ENCODE peak calls at places on chromosomes 1 and 21, in ten cellular contexts. X is activated CD8-positive, alpha-beta memory T cell treated with anti-CD3 and anti-CD28 coated beads for 1 hour; Y is cardiac septum; N is GM04504; K is IMR-90; H is HT-29; W is activated CD4-positive, alpha-beta T cell treated with anti-CD3 and anti-CD28 coated beads for 4 hours; F is skeletal muscle cell; B is fibroblast of lung; D is HuH-7.5. C is an unnamed sample.

GRCh38 chr21:42677339-42678117 is 24.1 kb downstream of the PDE9A start:
- DNase-seq in X (no peak), Y (no peak), N (no peak), K (peak; percentile 60), H (no peak), W (no peak), F (peak; percentile 56), B (peak; percentile 90), D (no peak), C (no peak)

GRCh38 chr1:78284354-78284753 is 206.4 kb upstream of the PTGFR start:
- DNase-seq in X (no peak), Y (no peak), N (no peak), K (no peak), H (no peak), W (no peak), F (no peak), B (peak; percentile 24), D (no peak), C (no peak)

GRCh38 chr21:46144464-46145070 is 10.8 kb downstream of the FTCD start:
- DNase-seq in X (no peak), Y (no peak), N (no peak), K (no peak), H (no peak), W (no peak), F (no peak), B (no peak), D (no peak), C (no peak)

GRCh38 chr1:54404939-54405880 is 984 bp downstream of the SSBP3 start:
- DNase-seq in X (no peak), Y (no peak), N (no peak), K (no peak), H (peak; percentile 40), W (no peak), F (no peak), B (peak; percentile 15), D (peak; percentile 42), C (no peak)

GRCh38 chr1:106268070-106268469 is 788.4 kb upstream of the PRMT6 start:
- DNase-seq in X (no peak), Y (no peak), N (no peak), K (no peak), H (peak; percentile 49), W (no peak), F (no peak), B (peak; percentile 5), D (peak; percentile 3), C (no peak)

GRCh38 chr1:1246230-1246600 is 307 bp downstream of the C1QTNF12 start:
- DNase-seq in X (no peak), Y (no peak), N (no peak), K (no peak), H (no peak), W (no peak), F (no peak), B (no peak), D (no peak), C (no peak)

GRCh38 chr21:39976805-39977204 is 109.6 kb downstream of the PCP4 start:
- DNase-seq in X (no peak), Y (no peak), N (no peak), K (no peak), H (no peak), W (no peak), F (no peak), B (no peak), D (no peak), C (no peak)

GRCh38 chr1:22978299-22978698 is 5.6 kb upstream of the LACTBL1 start:
- DNase-seq in X (no peak), Y (no peak), N (peak; percentile 6), K (peak; percentile 74), H (no peak), W (no peak), F (no peak), B (peak; percentile 83), D (no peak), C (peak; percentile 72)

GRCh38 chr21:31161157-31161556 is 122.9 kb upstream of the KRTAP19-8 start:
- DNase-seq in X (no peak), Y (no peak), N (no peak), K (peak; percentile 15), H (no peak), W (no peak), F (no peak), B (peak; percentile 78), D (no peak), C (no peak)

GRCh38 chr1:41666991-41667631 is 182.6 kb upstream of the EDN2 start:
- DNase-seq in X (peak; percentile 13), Y (no peak), N (no peak), K (peak; percentile 28), H (no peak), W (peak; percentile 75), F (no peak), B (peak; percentile 45), D (no peak), C (no peak)

GRCh38 chr1:193310569-193310968 is 124.2 kb upstream of the B3GALT2 start:
- DNase-seq in X (no peak), Y (no peak), N (no peak), K (no peak), H (no peak), W (no peak), F (no peak), B (no peak), D (no peak), C (no peak)

GRCh38 chr1:227454686-227455085 is 108.7 kb upstream of the ZNF678 start:
- DNase-seq in X (no peak), Y (no peak), N (no peak), K (no peak), H (no peak), W (no peak), F (no peak), B (no peak), D (no peak), C (no peak)

GRCh38 chr1:212525479-212526110 is 83.0 kb upstream of the ATF3 start:
- DNase-seq in X (no peak), Y (no peak), N (no peak), K (peak; percentile 62), H (no peak), W (no peak), F (no peak), B (peak; percentile 75), D (no peak), C (peak; percentile 15)

GRCh38 chr1:18170444-18170843 is 62.8 kb downstream of the IGSF21 start:
- DNase-seq in X (no peak), Y (no peak), N (no peak), K (no peak), H (no peak), W (no peak), F (no peak), B (no peak), D (no peak), C (no peak)

GRCh38 chr1:216175714-216176113 is 247.5 kb downstream of the USH2A start:
- DNase-seq in X (no peak), Y (no peak), N (no peak), K (no peak), H (no peak), W (no peak), F (no peak), B (no peak), D (no peak), C (no peak)

GRCh38 chr21:30831194-30831765 is 1.7 kb upstream of the KRTAP7-1 start:
- DNase-seq in X (no peak), Y (no peak), N (no peak), K (no peak), H (peak; percentile 36), W (no peak), F (no peak), B (no peak), D (no peak), C (no peak)

GRCh38 chr1:38667626-38668025 is 191.9 kb downstream of the RRAGC start:
- DNase-seq in X (no peak), Y (peak; percentile 14), N (no peak), K (no peak), H (no peak), W (no peak), F (no peak), B (no peak), D (no peak), C (no peak)

GRCh38 chr1:190474587-190475305 is 2.9 kb downstream of the BRINP3 start:
- DNase-seq in X (no peak), Y (no peak), N (no peak), K (peak; percentile 3), H (no peak), W (no peak), F (no peak), B (peak; percentile 17), D (no peak), C (no peak)

GRCh38 chr1:207841318-207841717 is 69.6 kb downstream of the CD34 start:
- DNase-seq in X (no peak), Y (no peak), N (no peak), K (no peak), H (no peak), W (no peak), F (no peak), B (no peak), D (no peak), C (no peak)

GRCh38 chr1:61215676-61216289 is 133.4 kb downstream of the NFIA start:
- DNase-seq in X (no peak), Y (no peak), N (no peak), K (no peak), H (no peak), W (no peak), F (no peak), B (no peak), D (no peak), C (no peak)

GRCh38 chr1:29235955-29236742 is at the start of gene PTPRU:
- DNase-seq in X (peak; percentile 41), Y (peak; percentile 93), N (no peak), K (peak; percentile 58), H (peak; percentile 57), W (peak; percentile 77), F (no peak), B (peak; percentile 58), D (peak; percentile 90), C (peak; percentile 51)

GRCh38 chr1:41282679-41283317 is 40.7 kb upstream of the SCMH1 start:
- DNase-seq in X (no peak), Y (no peak), N (peak; percentile 3), K (peak; percentile 13), H (peak; percentile 28), W (no peak), F (no peak), B (peak; percentile 20), D (peak; percentile 40), C (no peak)

GRCh38 chr1:31423418-31423947 is 10.5 kb downstream of the SERINC2 start:
- DNase-seq in X (no peak), Y (no peak), N (no peak), K (no peak), H (no peak), W (no peak), F (no peak), B (no peak), D (no peak), C (no peak)

GRCh38 chr1:145730900-145731299 is 11.6 kb downstream of the CD160 start:
- DNase-seq in X (no peak), Y (no peak), N (no peak), K (no peak), H (peak; percentile 45), W (no peak), F (no peak), B (no peak), D (no peak), C (no peak)

GRCh38 chr1:47534417-47534816 is 96.6 kb downstream of the FOXD2 start:
- DNase-seq in X (no peak), Y (no peak), N (peak; percentile 10), K (no peak), H (no peak), W (no peak), F (no peak), B (peak; percentile 8), D (no peak), C (no peak)

GRCh38 chr1:23451452-23451851 is 26.9 kb upstream of the TCEA3 start:
- DNase-seq in X (no peak), Y (no peak), N (no peak), K (no peak), H (no peak), W (no peak), F (no peak), B (no peak), D (no peak), C (no peak)

GRCh38 chr21:45019887-45020537 is 54.4 kb upstream of the ADARB1 start:
- DNase-seq in X (no peak), Y (peak; percentile 73), N (no peak), K (no peak), H (no peak), W (no peak), F (no peak), B (no peak), D (no peak), C (no peak)

GRCh38 chr1:4058122-4058521 is 158.1 kb upstream of the C1orf174 start:
- DNase-seq in X (no peak), Y (no peak), N (no peak), K (no peak), H (no peak), W (no peak), F (no peak), B (no peak), D (no peak), C (no peak)

C was measured in HCEC 1CT.